ENCODE peak calls at places on chromosomes 2 and 18, in four cellular contexts. R is kidney epithelial cell, A is uterus, K is IMR-90. Y is an unnamed sample. For H3K27me3, the result is how much of the 10 kb centered on the place peaks cover.

GRCh38 chr2:1591978-1592907 is 152.1 kb downstream of the PXDN start:
- DNase-seq in K (peak), A (peak), R (peak), Y (peak)

GRCh38 chr2:2859164-2859563 is 518.5 kb downstream of the EIPR1 start:
- DNase-seq in A (no peak), K (no peak), R (no peak), Y (no peak)

GRCh38 chr2:138110453-138111083 is 146.3 kb downstream of the HNMT start:
- DNase-seq in A (no peak), K (no peak), R (no peak), Y (no peak)

GRCh38 chr2:25168256-25169072 is at the start of gene POMC:
- DNase-seq in R (no peak), A (no peak), K (peak), Y (peak)

GRCh38 chr2:236049981-236050380 is 118.2 kb downstream of the GBX2 start:
- DNase-seq in R (no peak), A (no peak), K (no peak), Y (no peak)

GRCh38 chr2:45690223-45690622 is 38.7 kb downstream of the PRKCE start:
- DNase-seq in R (no peak), K (no peak), A (no peak), Y (no peak)

GRCh38 chr2:1632510-1632909 is 111.8 kb downstream of the PXDN start:
- DNase-seq in A (no peak), R (no peak), K (no peak), Y (no peak)

GRCh38 chr2:205700331-205701132 is 18.2 kb downstream of the NRP2 start:
- DNase-seq in K (peak), A (no peak), R (no peak), Y (no peak)

GRCh38 chr2:50974940-50975339 is 57.0 kb downstream of the NRXN1 start:
- DNase-seq in A (no peak), R (no peak), K (no peak), Y (no peak)

GRCh38 chr2:25558262-25558661 is 115.1 kb downstream of the DTNB start:
- DNase-seq in A (no peak), K (peak), R (peak), Y (no peak)

GRCh38 chr2:35428548-35428947 is 927.0 kb upstream of the CRIM1 start:
- DNase-seq in A (no peak), K (no peak), R (no peak), Y (no peak)

GRCh38 chr2:11738589-11739436 is 7.6 kb upstream of the LPIN1 start:
- DNase-seq in A (peak), K (peak), R (no peak), Y (peak)

GRCh38 chr2:75500633-75501032 is 60.1 kb downstream of the EVA1A start:
- DNase-seq in K (peak), R (no peak), A (no peak), Y (no peak)

GRCh38 chr2:44178950-44179349 is 10.3 kb downstream of the PPM1B start:
- DNase-seq in K (no peak), R (no peak), A (no peak), Y (no peak)

GRCh38 chr2:134897932-134898331 is 20.7 kb upstream of the CCNT2 start:
- DNase-seq in K (peak), A (no peak), R (no peak), Y (no peak)
- TF ChIP-seq CTCF in K (peak), A (peak), R (peak), Y (peak)

GRCh38 chr18:76823574-76823973 is 1.2 kb downstream of the ZNF236 start:
- DNase-seq in R (no peak), K (peak), A (peak), Y (peak)

GRCh38 chr18:76824136-76824676 is 1.8 kb downstream of the ZNF236 start:
- DNase-seq in K (no peak), R (no peak), A (no peak), Y (no peak)

GRCh38 chr18:76822510-76823165 is at the start of gene ZNF236:
- DNase-seq in K (peak), A (peak), R (no peak), Y (peak)

GRCh38 chr18:76823166-76823539 is 796 bp downstream of the ZNF236 start:
- DNase-seq in A (peak), K (no peak), R (no peak), Y (peak)

DNA sequence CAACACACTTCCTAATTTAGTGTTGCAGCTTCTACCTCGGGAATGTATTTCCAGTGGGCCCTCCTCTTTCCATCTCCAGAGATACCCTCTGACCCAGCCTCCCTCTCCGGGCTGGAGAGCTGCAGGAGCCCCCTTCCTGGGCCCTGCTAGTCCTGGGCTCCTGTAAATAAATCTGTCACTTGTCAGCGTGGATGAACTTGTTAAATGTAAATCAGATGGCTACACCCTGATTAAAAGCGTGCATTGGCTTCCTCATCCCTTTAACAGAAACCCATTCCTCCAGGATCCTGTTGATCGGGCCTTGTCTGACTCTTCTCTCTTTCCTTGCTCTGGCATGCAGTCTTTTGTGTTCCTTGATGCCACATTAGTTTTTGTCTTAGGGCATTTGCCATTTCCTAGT is 2.4 kb downstream of the ZNF236 start:
- DNase-seq in A (no peak), R (no peak), K (no peak), Y (no peak)
- H3K4me3 ChIP-seq in A (no peak), R (no peak), K (no peak), Y (no peak)

DNA sequence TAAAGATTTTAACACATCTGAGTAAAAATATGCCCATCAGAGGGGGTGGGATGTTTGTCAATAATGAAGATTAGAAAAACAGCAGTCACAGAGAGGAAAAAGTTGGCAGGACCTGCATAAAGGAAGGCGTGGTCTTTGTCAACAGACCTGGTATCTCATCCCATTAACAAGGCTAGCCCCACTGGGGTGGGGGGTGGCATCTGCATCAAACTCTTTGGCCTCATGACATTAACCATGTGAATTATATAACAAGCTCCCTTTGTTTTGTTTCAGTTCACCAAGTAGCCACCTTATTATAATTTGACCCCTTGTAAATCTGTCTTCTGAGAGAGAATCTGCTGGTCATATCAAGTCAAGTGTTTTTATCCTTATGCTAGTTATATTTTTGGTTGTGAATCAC is 28.8 kb downstream of the NEMP2 start:
- DNase-seq in K (no peak), R (no peak), A (no peak), Y (no peak)
- H3K27me3 ChIP-seq in K (under half), R (under half), A (under half), Y (under half)

GRCh38 chr2:233799716-233800115 is 21.6 kb downstream of the MROH2A start:
- DNase-seq in R (no peak), K (no peak), A (no peak), Y (no peak)
- TF ChIP-seq CTCF in R (no peak), K (no peak), A (no peak), Y (no peak)

DNA sequence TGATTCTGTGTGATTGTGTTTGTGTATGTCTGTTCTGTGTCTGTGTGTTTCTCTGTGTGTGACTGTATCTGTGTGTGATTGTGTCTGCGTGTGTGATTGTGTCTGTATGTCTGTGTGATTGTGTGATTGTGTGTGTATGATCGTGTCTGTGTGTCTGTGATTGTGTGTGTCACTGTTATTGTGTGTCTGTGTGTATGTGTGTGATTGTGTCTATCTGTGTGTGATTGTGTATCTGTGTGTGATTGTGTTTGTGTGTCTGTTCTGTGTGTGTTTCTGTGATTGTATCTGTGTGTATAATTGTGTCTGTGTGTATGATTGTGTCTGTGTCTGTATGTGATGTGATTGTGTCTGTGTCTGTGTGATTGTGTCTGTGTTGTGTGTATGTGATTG is 11.7 kb upstream of the KLHL30 start:
- DNase-seq in K (no peak), R (no peak), A (no peak), Y (no peak)
- H3K4me3 ChIP-seq in K (no peak), R (no peak), A (no peak), Y (no peak)

GRCh38 chr18:12305930-12306629 is 2.0 kb upstream of the TUBB6 start:
- DNase-seq in A (no peak), K (peak), R (no peak), Y (no peak)
- H3K27me3 ChIP-seq in A (under half), K (under half), R (under half), Y (under half)

DNA sequence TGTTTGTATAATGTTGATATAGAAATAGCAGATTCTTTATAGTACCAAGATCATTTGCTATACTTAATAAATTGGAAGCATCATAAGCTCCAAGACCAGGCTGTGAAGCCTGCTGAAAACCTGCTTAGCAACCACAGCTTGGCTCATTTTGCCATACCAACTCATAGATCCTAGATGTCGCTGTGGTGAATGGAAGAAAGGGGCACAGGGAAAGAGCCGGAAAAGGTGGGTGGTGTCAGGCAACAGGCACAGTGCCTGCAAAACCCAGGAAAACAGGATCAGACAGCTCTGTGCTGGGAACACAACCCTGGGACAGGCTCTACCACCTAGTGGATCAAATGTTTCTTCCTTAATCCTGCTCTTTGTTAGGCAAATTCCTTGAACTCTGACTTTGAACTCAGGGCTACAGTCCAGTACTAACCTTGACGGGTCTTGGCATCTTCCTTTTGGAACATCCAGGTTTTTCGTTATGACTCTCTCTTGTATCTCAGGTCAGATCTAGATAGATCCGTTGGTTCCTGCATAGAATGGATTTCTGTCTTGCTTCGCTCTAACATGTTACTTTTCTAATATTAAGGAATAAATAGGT is 31.6 kb downstream of the TWSG1 start:
- DNase-seq in R (no peak), A (no peak), K (peak), Y (no peak)
- TF ChIP-seq CTCF in R (peak), A (no peak), K (peak), Y (peak)

GRCh38 chr2:222993920-222994650 is 57.9 kb upstream of the KCNE4 start:
- DNase-seq in A (peak), R (no peak), K (peak), Y (peak)
- H3K4me3 ChIP-seq in A (peak), R (no peak), K (no peak), Y (no peak)